ENCODE peak calls at places on chromosomes 3 and 15, in four cellular contexts. B is H1, D is stomach, V is HCT116. L is an unnamed sample.

GRCh38 chr15:41022487-41023090 is 69.3 kb downstream of the CHAC1 start:
- DNase-seq in B (no peak), D (peak; percentile 32), V (peak; percentile 28), L (no peak)

GRCh38 chr3:90132220-90132619 is 1024.8 kb downstream of the EPHA3 start:
- DNase-seq in B (no peak), D (no peak), V (no peak), L (no peak)

GRCh38 chr3:191543018-191543417 is 82.1 kb downstream of the PYDC2 start:
- DNase-seq in B (no peak), D (no peak), V (no peak), L (no peak)

GRCh38 chr3:159532577-159532976 is 456.1 kb upstream of the IL12A start:
- DNase-seq in B (no peak), D (no peak), V (no peak), L (no peak)

GRCh38 chr15:88256261-88257230 is at the start of gene NTRK3:
- DNase-seq in B (no peak), D (no peak), V (no peak), L (no peak)

GRCh38 chr3:144923051-144923450 is 951.4 kb downstream of the DIPK2A start:
- DNase-seq in B (no peak), D (no peak), V (no peak), L (no peak)

GRCh38 chr15:100680726-100681125 is 78.3 kb downstream of the ASB7 start:
- DNase-seq in B (no peak), D (no peak), V (no peak), L (no peak)

GRCh38 chr3:159761377-159761776 is 227.3 kb upstream of the IL12A start:
- DNase-seq in B (no peak), D (peak; percentile 44), V (no peak), L (peak; percentile 83)

GRCh38 chr15:92375057-92375456 is 18.6 kb upstream of the ST8SIA2 start:
- DNase-seq in B (no peak), D (no peak), V (no peak), L (no peak)

GRCh38 chr15:60324706-60325438 is 72.9 kb downstream of the ANXA2 start:
- DNase-seq in B (no peak), D (no peak), V (no peak), L (no peak)

GRCh38 chr3:58528629-58529028 is 8.4 kb downstream of the ACOX2 start:
- DNase-seq in B (no peak), D (peak; percentile 88), V (no peak), L (no peak)

DNA sequence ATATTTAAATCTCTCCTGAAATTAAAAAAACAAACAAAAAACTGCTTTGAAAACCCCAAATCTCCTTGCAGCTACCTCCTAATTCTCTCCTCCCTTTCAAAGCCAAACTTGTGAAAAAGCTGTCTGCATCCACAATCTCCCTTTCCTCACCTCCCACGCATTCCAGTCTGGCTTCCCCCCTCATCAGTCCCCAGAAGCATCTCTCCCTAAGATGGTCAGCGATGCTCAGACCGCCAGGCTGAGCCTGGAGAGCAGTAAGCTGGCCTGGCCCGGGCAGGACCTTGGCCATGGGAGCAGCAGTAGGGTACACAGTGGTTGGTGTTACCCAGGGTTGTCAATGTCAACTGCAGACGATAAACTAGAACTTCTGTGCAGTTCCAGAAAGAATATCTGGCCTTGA is 32.9 kb upstream of the BLM start:
- DNase-seq in B (no peak), D (no peak), V (no peak), L (no peak)
- H3K4me1 ChIP-seq in B (no peaks in the 10 kb centered on the region), D (peaks cover 7% of the 10 kb centered on the region), V (peaks cover 17% of the 10 kb centered on the region), L (no peaks in the 10 kb centered on the region)

GRCh38 chr15:45134682-45135604 is 5.1 kb downstream of the DUOX1 start:
- DNase-seq in B (no peak), D (peak; percentile 57), V (no peak), L (no peak)
- TF ChIP-seq CTCF in B (peak; percentile 4), D (no peak), V (no peak), L (no peak)

GRCh38 chr3:151383956-151384355 is 597 bp downstream of the P2RY12 start:
- DNase-seq in B (no peak), D (no peak), V (no peak), L (no peak)

GRCh38 chr3:151384741-151385174 is at the start of gene P2RY12:
- DNase-seq in B (no peak), D (no peak), V (no peak), L (no peak)

GRCh38 chr3:151382671-151383070 is 1.9 kb downstream of the P2RY12 start:
- DNase-seq in B (no peak), D (no peak), V (no peak), L (no peak)

GRCh38 chr3:151386063-151386462 is 1.5 kb upstream of the P2RY12 start:
- DNase-seq in B (no peak), D (no peak), V (no peak), L (no peak)

GRCh38 chr3:151383111-151383510 is 1.4 kb downstream of the P2RY12 start:
- DNase-seq in B (no peak), D (no peak), V (no peak), L (no peak)
- TF ChIP-seq POLR2AphosphoS5 in B (no peak), D (no peak), V (no peak), L (no peak)

DNA sequence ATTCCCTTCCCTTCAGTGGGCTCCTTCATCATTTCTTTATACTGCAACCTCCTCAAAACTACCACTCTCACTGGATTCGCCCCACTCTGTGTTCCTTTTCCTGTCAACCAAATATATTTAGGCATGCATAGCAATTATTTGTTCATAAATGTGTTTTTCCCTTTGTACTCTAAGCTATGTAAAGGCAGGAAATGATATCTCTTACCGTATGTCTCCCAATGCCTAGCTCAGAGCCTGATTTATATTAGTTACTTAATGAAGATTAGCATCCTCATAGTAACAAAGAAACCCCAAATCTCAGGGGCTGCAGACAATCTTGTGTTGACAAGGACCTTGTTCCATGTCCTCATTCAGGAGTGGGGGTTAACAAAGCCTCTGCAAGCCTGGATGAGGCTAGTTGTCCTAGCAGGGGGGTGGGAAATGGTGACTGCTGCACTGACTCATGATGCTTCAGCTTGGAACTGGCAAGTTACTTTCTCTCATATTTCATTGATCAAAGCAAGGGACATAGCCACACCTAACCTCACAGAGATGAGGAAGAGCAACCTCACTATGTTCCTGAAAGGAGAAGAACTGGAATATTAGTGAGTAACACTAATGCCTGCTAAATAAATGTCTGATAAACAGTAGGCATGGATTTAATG is 15.2 kb downstream of the PHLDB2 start:
- DNase-seq in B (no peak), D (no peak), V (peak; percentile 93), L (no peak)
- H3K4me1 ChIP-seq in B (peaks cover 2% of the 10 kb centered on the region), D (peaks cover 39% of the 10 kb centered on the region), V (peaks cover 69% of the 10 kb centered on the region), L (peaks cover 63% of the 10 kb centered on the region)

GRCh38 chr3:49689046-49689886 is at the start of the genes MST1 and RNF123:
- DNase-seq in B (peak; percentile 81), D (peak; percentile 90), V (peak; percentile 81), L (peak; percentile 93)
- TF ChIP-seq CTCF in B (peak; percentile 29), D (peak; percentile 37), V (peak; percentile 35), L (no peak)

DNA sequence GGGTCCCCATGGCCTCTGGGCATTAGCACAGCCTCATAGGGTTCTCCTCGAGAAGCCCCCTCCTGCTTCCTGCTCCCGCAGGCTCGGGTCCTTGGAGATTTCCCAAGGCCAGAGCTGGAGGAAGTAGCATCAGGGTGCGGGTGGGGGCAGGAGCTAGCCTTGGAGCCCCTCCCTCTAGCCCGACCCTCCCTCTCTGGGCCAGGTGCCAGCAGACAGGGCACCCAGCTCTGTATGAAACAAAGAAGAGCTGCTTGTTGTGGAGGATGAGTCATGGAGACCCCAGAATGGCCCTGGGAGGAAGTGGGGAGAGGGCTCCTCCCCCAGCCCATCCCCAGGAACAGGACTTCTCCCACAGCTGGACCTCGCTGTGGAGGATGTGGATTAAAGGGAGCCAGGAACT is 29.2 kb downstream of the EPHB3 start:
- DNase-seq in B (no peak), D (no peak), V (no peak), L (no peak)
- TF ChIP-seq POLR2AphosphoS5 in B (no peak), D (no peak), V (no peak), L (no peak)

GRCh38 chr3:11591006-11591360 is 52.7 kb downstream of the VGLL4 start:
- DNase-seq in B (no peak), D (no peak), V (no peak), L (no peak)
- H3K4me1 ChIP-seq in B (peaks cover 25% of the 10 kb centered on the region), D (peaks cover 71% of the 10 kb centered on the region), V (peaks cover 29% of the 10 kb centered on the region), L (peaks cover 71% of the 10 kb centered on the region)

GRCh38 chr3:186772281-186772885 is 11.0 kb upstream of the EIF4A2 start:
- DNase-seq in B (no peak), D (no peak), V (no peak), L (no peak)

GRCh38 chr3:186779204-186779603 is 4.2 kb upstream of the EIF4A2 start:
- DNase-seq in B (no peak), D (no peak), V (no peak), L (no peak)

GRCh38 chr3:186772886-186773417 is 10.4 kb upstream of the EIF4A2 start:
- DNase-seq in B (no peak), D (peak; percentile 60), V (no peak), L (peak; percentile 78)

GRCh38 chr3:186775999-186776398 is 7.4 kb upstream of the EIF4A2 start:
- DNase-seq in B (peak; percentile 59), D (no peak), V (no peak), L (no peak)
- TF ChIP-seq CTCF in B (peak; percentile 34), D (no peak), V (peak; percentile 10), L (no peak)